ENCODE peak calls at places on chromosome 16, in nine cellular contexts. X is type B pancreatic cell; G is AG04449; B is cardiac fibroblast; N is CD4-positive, alpha-beta T cell; E is fibroblast of mammary gland; W is uterus; A is AG09309; O is AG04450. M is an unnamed sample.

GRCh38 chr16:3017806-3018506 is at the start of gene CLDN6:
- DNase-seq in A (no peak), B (no peak), O (no peak), N (no peak), X (peak), W (no peak), E (no peak), G (no peak), M (no peak)

GRCh38 chr16:57609541-57610401 is 18.7 kb upstream of the ADGRG1 start:
- DNase-seq in W (no peak), E (no peak), X (no peak), A (no peak), N (no peak), B (peak), O (no peak), G (no peak), M (no peak)

GRCh38 chr16:54375056-54375455 is 88.5 kb upstream of the IRX3 start:
- DNase-seq in E (no peak), A (no peak), B (no peak), X (no peak), O (no peak), N (no peak), W (no peak), G (no peak), M (no peak)

GRCh38 chr16:1156111-1156982 is 3.4 kb downstream of the CACNA1H start:
- DNase-seq in B (no peak), X (no peak), G (no peak), E (no peak), N (no peak), O (no peak), A (no peak), W (no peak), M (no peak)

GRCh38 chr16:70725024-70725911 is 39.4 kb upstream of the MTSS2 start:
- DNase-seq in X (no peak), W (peak), B (peak), N (no peak), O (no peak), E (no peak), G (no peak), A (no peak), M (no peak)

GRCh38 chr16:17342031-17342430 is 128.7 kb downstream of the XYLT1 start:
- DNase-seq in O (no peak), A (no peak), E (no peak), W (no peak), G (no peak), B (no peak), N (no peak), X (no peak), M (no peak)

GRCh38 chr16:8859913-8860881 is 8.6 kb downstream of the CARHSP1 start:
- DNase-seq in X (no peak), B (peak), A (no peak), O (no peak), G (no peak), N (no peak), W (peak), E (peak), M (peak)

GRCh38 chr16:67483150-67483549 is at the start of gene AGRP:
- DNase-seq in N (no peak), X (no peak), G (no peak), E (no peak), O (no peak), A (no peak), W (no peak), B (no peak), M (no peak)

GRCh38 chr16:87345721-87346424 is 28.7 kb upstream of the C16orf95 start:
- DNase-seq in B (no peak), X (no peak), A (no peak), W (no peak), G (no peak), O (no peak), E (no peak), N (no peak), M (no peak)

GRCh38 chr16:68229431-68230175 is 6.3 kb downstream of the ESRP2 start:
- DNase-seq in O (peak), X (peak), N (peak), G (peak), E (peak), B (peak), W (peak), A (peak), M (peak)

GRCh38 chr16:79895917-79896203 is 295.3 kb upstream of the MAF start:
- DNase-seq in O (no peak), G (no peak), X (no peak), W (no peak), B (no peak), E (no peak), N (no peak), A (no peak), M (no peak)

GRCh38 chr16:69150146-69150865 is 17.9 kb downstream of the UTP4 start:
- DNase-seq in O (peak), E (peak), X (no peak), W (peak), N (no peak), B (peak), G (no peak), A (no peak), M (peak)

GRCh38 chr16:23316634-23317265 is 14.6 kb downstream of the SCNN1B start:
- DNase-seq in X (no peak), O (no peak), G (no peak), E (no peak), B (no peak), N (no peak), W (no peak), A (no peak), M (no peak)

GRCh38 chr16:51134269-51134812 is 16.7 kb downstream of the SALL1 start:
- DNase-seq in E (no peak), N (no peak), A (no peak), W (no peak), G (no peak), O (no peak), X (no peak), B (no peak), M (no peak)

GRCh38 chr16:24685539-24686432 is 43.7 kb upstream of the TNRC6A start:
- DNase-seq in O (no peak), E (peak), W (peak), X (peak), N (no peak), B (peak), A (peak), G (no peak), M (peak)

GRCh38 chr16:53673189-53673588 is 30.5 kb downstream of the RPGRIP1L start:
- DNase-seq in O (no peak), B (no peak), A (no peak), X (no peak), N (no peak), W (no peak), G (no peak), E (no peak), M (peak)

GRCh38 chr16:57977418-57978069 is 6.6 kb upstream of the CNGB1 start:
- DNase-seq in G (no peak), N (no peak), E (no peak), B (no peak), O (no peak), A (no peak), X (no peak), W (no peak), M (no peak)

GRCh38 chr16:80040413-80040812 is 439.9 kb upstream of the MAF start:
- DNase-seq in E (no peak), O (no peak), N (no peak), G (no peak), B (no peak), W (no peak), A (no peak), X (no peak), M (no peak)

GRCh38 chr16:58654456-58655214 is 25.0 kb upstream of the CNOT1 start:
- DNase-seq in A (no peak), G (no peak), E (no peak), B (no peak), N (no peak), X (no peak), O (no peak), W (no peak), M (no peak)

GRCh38 chr16:78925071-78925714 is 675.3 kb downstream of the MAF start:
- DNase-seq in B (no peak), X (no peak), N (no peak), E (peak), O (no peak), A (no peak), W (no peak), G (no peak), M (no peak)

DNA sequence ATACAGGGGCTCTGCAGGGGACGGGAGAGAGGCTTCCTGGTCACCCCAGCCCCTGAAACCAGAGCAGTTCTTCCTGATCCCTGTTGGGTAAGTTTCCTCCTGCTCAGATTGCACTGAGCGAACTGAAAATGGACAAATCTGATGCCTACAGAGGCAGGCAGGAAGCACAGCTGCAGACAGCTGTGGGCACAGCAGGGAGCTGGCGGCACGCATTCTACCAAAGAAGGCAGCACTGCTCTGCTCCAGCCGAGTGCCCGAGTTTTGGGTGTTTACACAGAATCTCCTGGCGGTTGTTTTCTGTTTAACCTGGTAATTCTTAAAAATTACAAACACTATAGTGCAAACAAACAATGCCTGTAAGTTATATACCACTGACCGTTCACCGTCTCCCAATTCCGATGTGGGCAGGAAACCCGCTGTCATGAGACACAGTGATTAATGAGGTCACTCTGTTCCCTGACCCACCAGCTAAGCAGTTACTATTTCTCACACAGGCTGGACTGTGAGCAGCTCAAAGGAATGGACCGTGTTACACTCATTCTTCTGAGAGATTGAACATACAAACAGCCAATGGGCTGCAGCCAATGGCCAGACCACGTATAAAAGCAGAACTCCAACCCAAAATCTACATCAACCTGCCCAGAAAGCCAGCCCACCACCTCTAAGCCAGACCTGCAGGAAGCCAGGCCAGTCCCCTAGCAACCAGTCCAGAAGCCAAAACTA is 25.5 kb downstream of the NSMCE1 start:
- DNase-seq in O (peak), G (peak), A (peak), X (peak), E (peak), N (no peak), W (peak), B (peak), M (peak)
- TF ChIP-seq CTCF in O (peak), G (no peak), A (no peak), X (peak), E (no peak), N (no peak), W (no peak), B (peak), M (no peak)

DNA sequence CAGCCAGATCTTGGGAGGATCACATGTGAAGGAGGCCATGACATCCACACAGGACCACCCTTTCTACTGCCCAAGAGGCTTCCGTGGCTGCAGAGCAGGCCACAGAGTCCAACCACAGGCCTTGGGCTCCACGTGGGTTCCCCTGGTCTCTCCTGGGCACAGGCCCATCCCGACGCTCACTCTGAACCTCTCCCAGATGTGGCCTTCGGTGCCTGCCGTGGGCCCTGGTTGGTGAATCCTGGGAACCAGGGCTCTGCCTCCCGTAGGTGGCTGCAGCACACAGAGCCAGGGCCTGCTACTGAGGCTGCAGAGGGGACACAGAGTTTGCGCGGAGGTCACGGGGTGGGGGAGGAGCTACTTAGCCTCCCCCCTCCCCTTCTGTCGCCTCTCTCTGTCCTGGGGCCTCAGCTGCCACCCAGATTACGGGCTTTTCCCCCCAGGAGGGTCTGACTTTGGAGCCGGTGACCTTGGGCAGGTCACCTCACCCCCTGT is 55.3 kb downstream of the ZFPM1 start:
- DNase-seq in X (no peak), B (no peak), E (no peak), A (no peak), O (no peak), G (no peak), W (no peak), N (no peak), M (no peak)
- TF ChIP-seq CTCF in X (no peak), B (no peak), E (no peak), A (no peak), O (no peak), G (no peak), W (no peak), N (no peak), M (no peak)

GRCh38 chr16:50068550-50068949 is 2.8 kb downstream of the HEATR3 start:
- DNase-seq in N (no peak), A (no peak), E (peak), W (no peak), X (no peak), G (peak), O (peak), B (peak), M (no peak)

GRCh38 chr16:50065241-50065623 is 538 bp upstream of the HEATR3 start:
- DNase-seq in N (no peak), O (no peak), X (no peak), G (no peak), W (no peak), B (no peak), A (no peak), E (no peak), M (no peak)

GRCh38 chr16:50067290-50067853 is 1.6 kb downstream of the HEATR3 start:
- DNase-seq in X (no peak), O (peak), W (peak), B (peak), N (no peak), G (no peak), A (peak), E (peak), M (peak)

GRCh38 chr16:50065624-50066481 is at the start of gene HEATR3:
- DNase-seq in E (peak), X (peak), N (peak), O (peak), A (peak), W (peak), B (peak), G (peak), M (peak)

GRCh38 chr16:50066482-50067289 is 916 bp downstream of the HEATR3 start:
- DNase-seq in X (no peak), G (no peak), A (no peak), O (no peak), E (no peak), N (no peak), W (no peak), B (no peak), M (no peak)
- TF ChIP-seq CTCF in X (peak), G (peak), A (no peak), O (no peak), E (no peak), N (no peak), W (no peak), B (no peak), M (no peak)

GRCh38 chr16:26765087-26765486 is 301.6 kb upstream of the C16orf82 start:
- DNase-seq in N (no peak), B (no peak), E (peak), W (no peak), G (no peak), A (no peak), X (no peak), O (no peak), M (no peak)
- TF ChIP-seq CTCF in N (no peak), B (peak), E (peak), W (no peak), G (no peak), A (no peak), X (peak), O (peak), M (peak)

DNA sequence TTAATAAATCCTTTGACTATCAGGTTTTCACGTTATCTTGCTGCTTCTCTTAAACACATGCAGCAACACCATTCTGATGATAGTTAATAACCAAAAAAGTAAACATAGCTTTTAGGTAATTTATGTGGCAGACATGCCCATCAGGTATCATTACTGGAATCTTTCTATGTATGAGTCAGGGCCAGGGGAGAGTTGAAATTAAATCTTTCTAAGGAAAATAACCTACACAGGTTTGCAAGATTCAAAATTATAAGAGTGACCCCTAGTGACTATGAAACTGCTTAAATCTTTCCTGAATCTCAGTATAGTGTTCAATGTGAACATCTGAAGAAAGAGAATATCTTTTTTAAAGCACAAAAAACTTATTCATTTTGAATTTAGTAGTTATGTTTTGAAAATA is 666.6 kb downstream of the CDH11 start:
- DNase-seq in N (no peak), A (no peak), B (peak), G (no peak), E (peak), X (no peak), W (no peak), O (no peak), M (no peak)
- TF ChIP-seq CTCF in N (no peak), A (no peak), B (peak), G (peak), E (peak), X (no peak), W (no peak), O (peak), M (peak)

GRCh38 chr16:86095906-86096485 is 197.0 kb downstream of the IRF8 start:
- DNase-seq in B (no peak), G (no peak), X (no peak), O (no peak), E (no peak), A (no peak), W (no peak), N (no peak), M (no peak)

GRCh38 chr16:86095131-86095752 is 196.3 kb downstream of the IRF8 start:
- DNase-seq in O (no peak), E (no peak), G (no peak), X (no peak), B (no peak), N (no peak), W (no peak), A (no peak), M (no peak)

GRCh38 chr16:86092586-86093480 is 193.9 kb downstream of the IRF8 start:
- DNase-seq in B (no peak), G (no peak), X (no peak), A (no peak), N (no peak), O (no peak), E (no peak), W (no peak), M (no peak)

GRCh38 chr16:86091976-86092375 is 193.0 kb downstream of the IRF8 start:
- DNase-seq in E (no peak), B (no peak), W (no peak), A (no peak), O (no peak), G (no peak), N (no peak), X (no peak), M (no peak)

GRCh38 chr16:86093801-86094750 is 195.1 kb downstream of the IRF8 start:
- DNase-seq in A (no peak), X (no peak), G (no peak), E (no peak), B (no peak), N (no peak), W (no peak), O (no peak), M (no peak)
- TF ChIP-seq CTCF in A (peak), X (no peak), G (no peak), E (no peak), B (no peak), N (no peak), W (no peak), O (no peak), M (no peak)

GRCh38 chr16:27511657-27512056 is 38.1 kb downstream of the GTF3C1 start:
- DNase-seq in O (no peak), N (no peak), E (peak), W (no peak), B (peak), A (no peak), G (no peak), X (no peak), M (no peak)
- TF ChIP-seq CTCF in O (no peak), N (no peak), E (no peak), W (no peak), B (no peak), A (no peak), G (no peak), X (peak), M (no peak)

M was measured in astrocyte of the cerebellum.